ENCODE peak calls at places on chromosomes 1 and 21, in five cellular contexts. Z is fibroblast of villous mesenchyme, C is prostate gland, Y is stomach, L is PC-9. K is an unnamed sample.

GRCh38 chr1:45769261-45769932 is 18.9 kb upstream of the IPP start:
- DNase-seq in Z (peak; percentile 42), C (no peak), Y (no peak), L (no peak), K (peak; percentile 81)

GRCh38 chr21:45969921-45970673 is 11.5 kb upstream of the COL6A1 start:
- DNase-seq in Z (no peak), C (no peak), Y (no peak), L (no peak), K (no peak)

GRCh38 chr21:25625036-25625435 is 14.0 kb upstream of the JAM2 start:
- DNase-seq in Z (peak; percentile 70), C (no peak), Y (no peak), L (no peak), K (no peak)

GRCh38 chr1:119647734-119648619 is at the start of gene ZNF697:
- DNase-seq in Z (peak; percentile 98), C (peak; percentile 98), Y (peak; percentile 99), L (peak; percentile 97), K (peak; percentile 94)

GRCh38 chr1:59967780-59968179 is 41.2 kb upstream of the CYP2J2 start:
- DNase-seq in Z (no peak), C (no peak), Y (no peak), L (no peak), K (no peak)

GRCh38 chr1:197763307-197763706 is 12.0 kb downstream of the DENND1B start:
- DNase-seq in Z (peak; percentile 20), C (no peak), Y (no peak), L (no peak), K (no peak)

GRCh38 chr1:155174334-155175280 is 958 bp downstream of the TRIM46 start:
- DNase-seq in Z (no peak), C (no peak), Y (peak; percentile 24), L (no peak), K (no peak)

GRCh38 chr1:8211620-8212442 is 106.1 kb upstream of the SLC45A1 start:
- DNase-seq in Z (peak; percentile 99), C (no peak), Y (peak; percentile 37), L (peak; percentile 95), K (peak; percentile 97)

GRCh38 chr1:58395355-58395754 is 151.2 kb downstream of the OMA1 start:
- DNase-seq in Z (peak; percentile 82), C (no peak), Y (no peak), L (peak; percentile 36), K (peak; percentile 74)

GRCh38 chr1:221166162-221166500 is 286.9 kb downstream of the HLX start:
- DNase-seq in Z (no peak), C (no peak), Y (no peak), L (no peak), K (no peak)

GRCh38 chr1:1040004-1040991 is 20.4 kb downstream of the AGRN start:
- DNase-seq in Z (peak; percentile 89), C (peak; percentile 78), Y (peak; percentile 80), L (no peak), K (peak; percentile 64)
- H3K4me3 ChIP-seq in Z (peak overlapping the region; percentile 49), C (peak overlapping the region; percentile 29), Y (peak overlapping the region; percentile 41), L (no peak overlapping the region), K (peak overlapping the region; percentile 48)

GRCh38 chr1:160708118-160708517 is 3.5 kb downstream of the CD48 start:
- DNase-seq in Z (no peak), C (no peak), Y (no peak), L (no peak), K (no peak)
- H3K4me3 ChIP-seq in Z (no peak overlapping the region), C (no peak overlapping the region), Y (peak overlapping the region; percentile 14), L (no peak overlapping the region), K (no peak overlapping the region)

DNA sequence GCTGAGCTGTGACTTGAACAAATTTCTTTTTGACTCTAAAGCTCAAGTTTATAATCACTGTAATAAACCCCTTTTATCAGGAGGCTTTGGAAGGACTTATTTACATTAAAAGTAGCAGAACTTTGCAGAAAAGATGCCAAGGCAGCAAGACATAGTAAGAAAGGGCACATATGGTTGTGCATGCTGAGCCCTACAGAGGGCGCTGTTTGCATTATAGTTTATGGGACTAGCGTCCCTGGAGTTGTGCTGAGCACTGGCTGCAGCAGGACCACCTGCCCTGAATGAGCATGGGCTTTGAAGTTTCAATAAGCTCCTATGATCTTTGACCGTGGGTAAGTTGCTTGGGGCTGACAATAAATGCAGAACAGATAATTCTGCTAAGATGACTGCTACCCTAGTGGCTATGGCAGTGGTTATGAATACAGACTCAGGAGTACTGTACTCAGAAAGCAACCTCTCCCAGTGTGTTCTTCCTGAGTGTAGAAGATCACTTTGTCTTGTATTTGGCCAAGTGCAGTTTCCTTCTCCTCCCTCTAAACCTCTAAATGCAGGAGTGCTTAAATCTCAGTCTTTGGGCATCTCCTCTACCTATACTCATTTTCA is 45.4 kb upstream of the USP1 start:
- DNase-seq in Z (peak; percentile 24), C (no peak), Y (no peak), L (no peak), K (no peak)
- H3K4me3 ChIP-seq in Z (no peak overlapping the region), C (no peak overlapping the region), Y (no peak overlapping the region), L (no peak overlapping the region), K (no peak overlapping the region)

GRCh38 chr1:38006008-38006828 is 904 bp upstream of the FHL3 start:
- DNase-seq in Z (no peak), C (no peak), Y (no peak), L (no peak), K (no peak)
- H3K4me3 ChIP-seq in Z (no peak overlapping the region), C (no peak overlapping the region), Y (peak overlapping the region; percentile 80), L (no peak overlapping the region), K (peak overlapping the region; percentile 29)

GRCh38 chr1:28815533-28815932 is 3.6 kb downstream of the OPRD1 start:
- DNase-seq in Z (no peak), C (no peak), Y (no peak), L (no peak), K (no peak)

GRCh38 chr1:28812669-28813468 is 899 bp downstream of the OPRD1 start:
- DNase-seq in Z (no peak), C (no peak), Y (no peak), L (no peak), K (peak; percentile 3)

GRCh38 chr1:28813931-28814465 is 2.0 kb downstream of the OPRD1 start:
- DNase-seq in Z (no peak), C (no peak), Y (no peak), L (no peak), K (no peak)

GRCh38 chr1:28811369-28811765 is 603 bp upstream of the OPRD1 start:
- DNase-seq in Z (no peak), C (no peak), Y (no peak), L (no peak), K (no peak)

DNA sequence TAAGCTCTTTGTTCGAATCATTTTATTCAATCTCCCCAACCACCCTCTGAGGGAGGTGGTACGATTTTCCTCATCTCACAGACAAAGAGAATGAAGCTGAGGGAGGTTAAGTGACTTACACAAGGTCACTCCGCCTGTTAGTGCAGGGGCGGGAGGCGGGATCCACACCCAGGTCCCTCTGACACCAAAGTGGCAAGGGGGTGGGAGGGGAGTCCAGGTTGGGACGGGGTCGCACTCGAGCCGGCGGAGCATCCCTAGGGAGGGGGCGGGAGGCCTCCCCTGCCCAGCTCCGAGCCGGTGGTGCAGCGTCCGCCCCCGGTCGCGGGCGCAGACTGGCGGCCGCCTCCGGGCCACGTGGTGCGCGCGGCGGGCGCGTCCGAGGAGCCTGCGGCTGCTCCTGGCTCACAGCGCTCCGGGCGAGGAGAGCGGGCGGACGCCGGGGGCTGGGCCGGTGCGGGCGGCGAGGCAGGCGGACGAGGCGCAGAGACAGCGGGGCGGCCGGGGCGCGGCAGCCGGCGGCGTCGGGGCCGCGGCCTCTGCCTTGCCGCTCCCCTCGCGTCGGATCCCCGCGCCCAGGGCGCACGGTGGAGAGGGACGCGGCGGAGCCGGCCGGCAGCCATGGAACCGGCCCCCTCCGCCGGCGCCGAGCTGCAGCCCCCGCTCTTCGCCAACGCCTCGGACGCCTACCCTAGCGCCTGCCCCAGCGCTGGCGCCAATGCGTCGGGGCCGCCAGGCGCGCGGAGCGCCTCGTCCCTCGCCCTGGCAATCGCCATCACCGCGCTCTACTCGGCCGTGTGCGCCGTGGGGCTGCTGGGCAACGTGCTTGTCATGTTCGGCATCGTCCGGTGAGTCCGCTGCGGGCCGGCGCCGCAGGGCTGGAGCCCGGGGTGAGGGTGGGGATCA is at the start of gene OPRD1:
- DNase-seq in Z (no peak), C (no peak), Y (no peak), L (no peak), K (no peak)
- H3K4me3 ChIP-seq in Z (no peak within 1 kb of the TSS), C (no peak within 1 kb of the TSS), Y (no peak within 1 kb of the TSS), L (no peak within 1 kb of the TSS), K (no peak within 1 kb of the TSS)

DNA sequence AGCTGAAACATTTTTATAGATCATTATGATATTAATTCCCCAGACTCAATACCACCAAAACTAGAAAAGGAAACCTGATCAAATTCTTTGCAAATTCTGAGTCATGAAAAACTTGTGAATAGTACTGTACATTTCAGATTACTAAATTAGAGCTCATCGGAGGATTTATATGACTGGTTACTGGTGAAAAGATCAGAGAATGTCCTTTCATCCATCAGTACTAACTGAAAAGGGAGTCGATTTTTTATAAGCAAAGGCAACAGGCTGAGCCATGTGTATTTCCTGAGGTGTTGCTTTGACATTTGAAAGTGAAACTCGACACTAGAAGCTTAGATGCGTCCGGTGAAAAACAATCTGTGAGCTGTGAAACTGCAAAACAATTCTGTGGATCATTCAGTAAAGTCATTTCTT is 155.7 kb downstream of the TNFSF18 start:
- DNase-seq in Z (peak; percentile 70), C (no peak), Y (no peak), L (no peak), K (no peak)
- H3K4me3 ChIP-seq in Z (no peak overlapping the region), C (no peak overlapping the region), Y (no peak overlapping the region), L (no peak overlapping the region), K (no peak overlapping the region)

DNA sequence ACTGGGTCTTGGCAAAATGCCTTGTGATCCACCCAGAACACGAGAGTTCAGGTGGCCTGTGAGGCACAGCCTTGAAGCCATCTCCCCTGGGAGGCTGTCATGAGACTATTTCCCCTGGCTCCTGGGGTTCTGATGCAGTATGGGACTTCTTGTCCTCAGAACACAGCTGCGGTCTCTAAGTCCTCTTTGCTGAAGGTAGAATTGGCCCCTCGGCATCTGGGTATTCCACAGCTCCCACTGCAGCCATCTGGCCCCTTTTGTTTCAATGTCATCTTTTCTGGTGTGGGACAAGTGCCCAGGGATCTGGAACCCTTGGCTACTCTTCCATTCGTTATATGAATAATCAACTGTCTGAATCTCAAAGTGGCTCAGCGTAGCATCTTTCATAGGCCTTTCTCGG is 17.0 kb upstream of the LY9 start:
- DNase-seq in Z (no peak), C (no peak), Y (no peak), L (no peak), K (no peak)
- H3K4me3 ChIP-seq in Z (no peak overlapping the region), C (no peak overlapping the region), Y (no peak overlapping the region), L (no peak overlapping the region), K (no peak overlapping the region)

GRCh38 chr1:110102081-110102480 is 10.2 kb upstream of the UBL4B start:
- DNase-seq in Z (no peak), C (no peak), Y (no peak), L (peak; percentile 85), K (no peak)
- H3K4me3 ChIP-seq in Z (no peak overlapping the region), C (no peak overlapping the region), Y (no peak overlapping the region), L (peak overlapping the region; percentile 22), K (no peak overlapping the region)

K was measured in skeletal muscle cell.